ENCODE peak calls at places on chromosomes 11 and 22, in nine cellular contexts. B is smooth muscle cell of the brain vasculature; H is epithelial cell of esophagus; W is left cardiac atrium; N is substantia nigra; D is memory B cell; M is A172; Q is activated gamma-delta T cell treated with anti-CD3 and anti-CD28 coated beads, Interleukin-2, amount 50 U/mL, for 16 hours; I is dorsolateral prefrontal cortex. G is an unnamed sample.

GRCh38 chr11:528815-529728 is 6.3 kb downstream of the HRAS start:
- DNase-seq in B (no peak), H (no peak), W (peak), N (no peak), D (no peak), M (no peak), Q (no peak), I (no peak), G (no peak)

GRCh38 chr11:6402561-6402981 is 12.3 kb downstream of the SMPD1 start:
- DNase-seq in B (no peak), H (no peak), W (no peak), N (no peak), D (no peak), M (peak), Q (peak), I (no peak), G (no peak)

GRCh38 chr11:78414321-78415051 is 3.1 kb downstream of the GAB2 start:
- DNase-seq in B (no peak), H (peak), W (no peak), N (no peak), D (no peak), M (peak), Q (no peak), I (no peak), G (peak)

GRCh38 chr11:4713241-4713640 is 8.7 kb downstream of the MMP26 start:
- DNase-seq in B (no peak), H (peak), W (no peak), N (no peak), D (no peak), M (no peak), Q (no peak), I (no peak), G (no peak)

GRCh38 chr11:34840736-34841386 is 75.3 kb downstream of the APIP start:
- DNase-seq in B (no peak), H (peak), W (no peak), N (no peak), D (no peak), M (peak), Q (no peak), I (no peak), G (no peak)

GRCh38 chr11:62922653-62923371 is 1.6 kb upstream of the CHRM1 start:
- DNase-seq in B (no peak), H (no peak), W (no peak), N (no peak), D (no peak), M (no peak), Q (no peak), I (peak), G (no peak)

GRCh38 chr22:42299586-42300285 is 29.3 kb upstream of the TCF20 start:
- DNase-seq in B (no peak), H (no peak), W (no peak), N (no peak), D (no peak), M (no peak), Q (no peak), I (no peak), G (peak)

GRCh38 chr11:64836448-64837072 is 7.9 kb downstream of the CDC42BPG start:
- DNase-seq in B (no peak), H (no peak), W (no peak), N (no peak), D (no peak), M (no peak), Q (no peak), I (no peak), G (no peak)

GRCh38 chr11:64854534-64855502 is 10.4 kb upstream of the CDC42BPG start:
- DNase-seq in B (no peak), H (peak), W (peak), N (no peak), D (no peak), M (peak), Q (no peak), I (no peak), G (no peak)

GRCh38 chr11:130916238-130916855 is at the start of gene SNX19:
- DNase-seq in B (peak), H (peak), W (peak), N (peak), D (peak), M (peak), Q (peak), I (peak), G (peak)

GRCh38 chr22:35198738-35199137 is 58.6 kb upstream of the HMGXB4 start:
- DNase-seq in B (no peak), H (no peak), W (no peak), N (no peak), D (no peak), M (no peak), Q (no peak), I (no peak), G (no peak)

GRCh38 chr11:60924110-60924905 is at the start of gene TMEM132A:
- DNase-seq in B (no peak), H (peak), W (peak), N (peak), D (no peak), M (peak), Q (no peak), I (peak), G (no peak)

GRCh38 chr11:35852056-35852455 is 91.8 kb upstream of the LDLRAD3 start:
- DNase-seq in B (no peak), H (no peak), W (peak), N (no peak), D (no peak), M (no peak), Q (no peak), I (peak), G (no peak)

GRCh38 chr11:60169264-60169915 is 13.5 kb downstream of the MS4A6A start:
- DNase-seq in B (no peak), H (peak), W (peak), N (no peak), D (no peak), M (peak), Q (no peak), I (no peak), G (no peak)

GRCh38 chr22:30241576-30242371 is 4.8 kb downstream of the LIF start:
- DNase-seq in B (no peak), H (no peak), W (no peak), N (no peak), D (no peak), M (no peak), Q (no peak), I (no peak), G (no peak)

GRCh38 chr11:72006309-72007088 is 7.8 kb downstream of the IL18BP start:
- DNase-seq in B (no peak), H (no peak), W (no peak), N (no peak), D (no peak), M (no peak), Q (no peak), I (no peak), G (no peak)

GRCh38 chr11:134514354-134514951 is 102.4 kb upstream of the B3GAT1 start:
- DNase-seq in B (no peak), H (no peak), W (no peak), N (no peak), D (no peak), M (no peak), Q (no peak), I (peak), G (no peak)

GRCh38 chr11:47443028-47443700 is 5.8 kb downstream of the RAPSN start:
- DNase-seq in B (no peak), H (no peak), W (no peak), N (no peak), D (no peak), M (no peak), Q (no peak), I (peak), G (no peak)

GRCh38 chr11:10784229-10785145 is 24.2 kb downstream of the EIF4G2 start:
- DNase-seq in B (no peak), H (no peak), W (no peak), N (no peak), D (no peak), M (no peak), Q (no peak), I (no peak), G (no peak)

GRCh38 chr11:111334495-111335123 is 36.3 kb downstream of the POU2AF3 start:
- DNase-seq in B (no peak), H (no peak), W (no peak), N (no peak), D (no peak), M (no peak), Q (no peak), I (no peak), G (no peak)

GRCh38 chr11:9002920-9003572 is 755 bp downstream of the NRIP3 start:
- DNase-seq in B (no peak), H (no peak), W (no peak), N (no peak), D (no peak), M (no peak), Q (no peak), I (no peak), G (no peak)

GRCh38 chr11:128939591-128939990 is 3.1 kb downstream of the TP53AIP1 start:
- DNase-seq in B (no peak), H (peak), W (no peak), N (no peak), D (no peak), M (no peak), Q (no peak), I (no peak), G (no peak)

G was measured in SK-N-MC.